ENCODE peak calls at places on chromosomes 2 and 18, in four cellular contexts. X, C, J and Y are unnamed samples.

GRCh38 chr2:138902239-138902871 is 122.2 kb upstream of the NXPH2 start:
- DNase-seq in X (no peak), C (no peak), J (no peak), Y (no peak)

GRCh38 chr2:211408485-211408884 is 852.1 kb downstream of the CPS1 start:
- DNase-seq in X (no peak), C (no peak), J (no peak), Y (no peak)

GRCh38 chr2:206176128-206176527 is 16.4 kb downstream of the EEF1B2 start:
- DNase-seq in X (no peak), C (peak; percentile 4), J (no peak), Y (no peak)

GRCh38 chr2:33673937-33674336 is 74.8 kb upstream of the FAM98A start:
- DNase-seq in X (no peak), C (peak; percentile 25), J (no peak), Y (no peak)

GRCh38 chr18:56835331-56835730 is 184.2 kb downstream of the WDR7 start:
- DNase-seq in X (no peak), C (no peak), J (no peak), Y (no peak)

GRCh38 chr2:16312771-16313170 is 352.9 kb downstream of the CYRIA start:
- DNase-seq in X (no peak), C (no peak), J (no peak), Y (no peak)

GRCh38 chr18:54357660-54358494 is at the start of the genes C18orf54 and STARD6:
- DNase-seq in X (peak; percentile 89), C (peak; percentile 85), J (peak; percentile 94), Y (peak; percentile 86)

GRCh38 chr2:232882505-232883115 is 12.5 kb downstream of the SNORC start:
- DNase-seq in X (no peak), C (no peak), J (no peak), Y (no peak)

GRCh38 chr2:207088839-207089238 is 76.9 kb downstream of the KLF7 start:
- DNase-seq in X (no peak), C (no peak), J (no peak), Y (no peak)

GRCh38 chr18:68436485-68436884 is 278.4 kb downstream of the TMX3 start:
- DNase-seq in X (no peak), C (peak; percentile 61), J (no peak), Y (no peak)

GRCh38 chr2:64522843-64523428 is 1.2 kb upstream of the AFTPH start:
- DNase-seq in X (no peak), C (peak; percentile 87), J (no peak), Y (peak; percentile 40)

GRCh38 chr2:73235315-73236028 is 1.4 kb downstream of the CCT7 start:
- DNase-seq in X (peak; percentile 32), C (no peak), J (no peak), Y (no peak)

GRCh38 chr2:178204987-178205386 is 10.7 kb downstream of the OSBPL6 start:
- DNase-seq in X (no peak), C (no peak), J (no peak), Y (no peak)

GRCh38 chr18:74570266-74570665 is 27.4 kb upstream of the ZNF407 start:
- DNase-seq in X (no peak), C (no peak), J (no peak), Y (no peak)

GRCh38 chr2:85806358-85807118 is 52.7 kb downstream of the ATOH8 start:
- DNase-seq in X (no peak), C (no peak), J (no peak), Y (no peak)

GRCh38 chr18:21069468-21069867 is 42.1 kb downstream of the ROCK1 start:
- DNase-seq in X (no peak), C (no peak), J (no peak), Y (no peak)

GRCh38 chr2:47043142-47043890 is 111.8 kb downstream of the STPG4 start:
- DNase-seq in X (peak; percentile 88), C (peak; percentile 95), J (peak; percentile 70), Y (no peak)

GRCh38 chr2:157825885-157826284 is 50.2 kb downstream of the ACVR1 start:
- DNase-seq in X (no peak), C (peak; percentile 54), J (no peak), Y (no peak)

GRCh38 chr2:25664531-25665307 is 8.7 kb downstream of the DTNB start:
- DNase-seq in X (peak; percentile 71), C (peak; percentile 74), J (peak; percentile 76), Y (no peak)

GRCh38 chr2:181915096-181915495 is 23.6 kb downstream of the ITPRID2 start:
- DNase-seq in X (no peak), C (no peak), J (no peak), Y (no peak)

GRCh38 chr18:48320639-48320945 is 88.6 kb downstream of the ZBTB7C start:
- DNase-seq in X (no peak), C (no peak), J (no peak), Y (no peak)

GRCh38 chr2:128490881-128491778 is 172.5 kb upstream of the HS6ST1 start:
- DNase-seq in X (peak; percentile 48), C (no peak), J (peak; percentile 32), Y (no peak)

GRCh38 chr2:132416080-132416911 is at the start of gene GPR39:
- DNase-seq in X (peak; percentile 71), C (peak; percentile 96), J (peak; percentile 88), Y (no peak)

GRCh38 chr2:229416116-229416694 is 145.1 kb upstream of the PID1 start:
- DNase-seq in X (peak; percentile 91), C (peak; percentile 47), J (no peak), Y (no peak)

GRCh38 chr2:235898766-235899165 is 269.4 kb downstream of the GBX2 start:
- DNase-seq in X (no peak), C (peak; percentile 22), J (no peak), Y (no peak)

GRCh38 chr18:5467666-5468065 is 76.1 kb downstream of the EPB41L3 start:
- DNase-seq in X (no peak), C (no peak), J (no peak), Y (no peak)

GRCh38 chr18:63872586-63872985 is 14.9 kb upstream of the SERPINB2 start:
- DNase-seq in X (no peak), C (no peak), J (no peak), Y (no peak)

GRCh38 chr18:3265564-3266033 is 3.7 kb downstream of the MYL12B start:
- DNase-seq in X (no peak), C (peak; percentile 75), J (no peak), Y (no peak)

GRCh38 chr18:68449292-68449691 is 265.6 kb downstream of the TMX3 start:
- DNase-seq in X (no peak), C (peak; percentile 86), J (no peak), Y (no peak)

GRCh38 chr2:95320986-95321767 is 24.0 kb downstream of the KCNIP3 start:
- DNase-seq in X (no peak), C (no peak), J (no peak), Y (no peak)

GRCh38 chr2:162182395-162182794 is 30.3 kb upstream of the GCG start:
- DNase-seq in X (no peak), C (no peak), J (no peak), Y (no peak)

GRCh38 chr2:69770193-69770702 is 28.3 kb downstream of the ANXA4 start:
- DNase-seq in X (peak; percentile 74), C (peak; percentile 88), J (no peak), Y (no peak)

GRCh38 chr2:209787416-209787815 is 15.8 kb downstream of the UNC80 start:
- DNase-seq in X (no peak), C (no peak), J (no peak), Y (no peak)

GRCh38 chr2:234202601-234203000 is 152.1 kb downstream of the SPP2 start:
- DNase-seq in X (no peak), C (no peak), J (no peak), Y (no peak)

GRCh38 chr2:50674876-50675275 is 357.1 kb downstream of the NRXN1 start:
- DNase-seq in X (no peak), C (no peak), J (peak; percentile 58), Y (no peak)

GRCh38 chr2:50672286-50672685 is 359.6 kb downstream of the NRXN1 start:
- DNase-seq in X (no peak), C (no peak), J (no peak), Y (no peak)
- H3K27ac ChIP-seq in X (no peak overlapping the region), C (no peak overlapping the region), J (no peak overlapping the region), Y (no peak overlapping the region)

DNA sequence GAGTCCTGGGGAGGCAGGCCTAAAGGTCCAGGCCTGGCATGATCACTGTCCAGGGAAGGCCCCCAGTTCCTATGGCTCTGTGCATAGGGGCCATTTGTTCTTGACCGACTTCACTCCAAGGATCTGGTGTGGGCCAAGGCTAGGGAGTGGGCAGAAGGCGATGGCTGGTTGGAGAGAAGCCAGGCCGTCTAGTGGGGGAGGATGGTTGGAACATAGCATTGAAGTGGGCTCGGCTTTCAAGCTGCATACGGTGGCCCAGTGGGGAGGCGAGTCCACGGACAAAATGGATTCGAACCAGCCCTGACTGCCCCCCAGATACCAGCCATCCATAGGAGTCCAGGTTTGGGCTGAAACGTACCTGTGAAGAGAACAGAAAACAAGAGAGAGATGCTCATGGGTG is 3.6 kb upstream of the MPV17 start:
- DNase-seq in X (no peak), C (no peak), J (no peak), Y (no peak)
- H3K27ac ChIP-seq in X (no peak overlapping the region), C (no peak overlapping the region), J (no peak overlapping the region), Y (no peak overlapping the region)

DNA sequence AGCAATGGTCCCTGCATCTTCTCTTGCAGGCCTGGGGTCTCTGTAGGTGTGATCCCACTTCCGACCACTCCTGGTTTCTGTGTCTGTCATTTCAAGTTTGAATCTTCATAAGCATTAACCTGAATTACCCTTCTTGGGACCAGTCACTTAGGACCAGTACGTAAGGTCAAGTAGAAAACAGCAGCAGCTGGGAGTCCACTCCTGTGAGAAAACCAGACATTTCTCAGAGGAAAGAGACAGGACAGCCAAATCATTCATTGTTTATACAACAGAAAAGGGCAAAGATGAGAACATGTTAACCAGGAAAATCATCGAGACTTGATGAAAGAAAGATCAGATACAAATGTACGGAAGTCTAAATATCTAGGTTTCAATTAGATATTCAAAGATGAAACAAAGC is 163.0 kb downstream of the MREG start:
- DNase-seq in X (no peak), C (peak; percentile 26), J (no peak), Y (no peak)
- H3K27ac ChIP-seq in X (peak overlapping the region; percentile 59), C (no peak overlapping the region), J (no peak overlapping the region), Y (no peak overlapping the region)

GRCh38 chr2:27377618-27378095 is 2.9 kb downstream of the ZNF513 start:
- DNase-seq in X (no peak), C (no peak), J (no peak), Y (no peak)

GRCh38 chr2:27375513-27376099 is 4.9 kb downstream of the ZNF513 start:
- DNase-seq in X (no peak), C (no peak), J (no peak), Y (no peak)

GRCh38 chr2:27378096-27378808 is 2.3 kb downstream of the ZNF513 start:
- DNase-seq in X (no peak), C (no peak), J (peak; percentile 35), Y (no peak)

GRCh38 chr2:27376866-27377617 is 3.5 kb downstream of the ZNF513 start:
- DNase-seq in X (no peak), C (no peak), J (no peak), Y (no peak)

DNA sequence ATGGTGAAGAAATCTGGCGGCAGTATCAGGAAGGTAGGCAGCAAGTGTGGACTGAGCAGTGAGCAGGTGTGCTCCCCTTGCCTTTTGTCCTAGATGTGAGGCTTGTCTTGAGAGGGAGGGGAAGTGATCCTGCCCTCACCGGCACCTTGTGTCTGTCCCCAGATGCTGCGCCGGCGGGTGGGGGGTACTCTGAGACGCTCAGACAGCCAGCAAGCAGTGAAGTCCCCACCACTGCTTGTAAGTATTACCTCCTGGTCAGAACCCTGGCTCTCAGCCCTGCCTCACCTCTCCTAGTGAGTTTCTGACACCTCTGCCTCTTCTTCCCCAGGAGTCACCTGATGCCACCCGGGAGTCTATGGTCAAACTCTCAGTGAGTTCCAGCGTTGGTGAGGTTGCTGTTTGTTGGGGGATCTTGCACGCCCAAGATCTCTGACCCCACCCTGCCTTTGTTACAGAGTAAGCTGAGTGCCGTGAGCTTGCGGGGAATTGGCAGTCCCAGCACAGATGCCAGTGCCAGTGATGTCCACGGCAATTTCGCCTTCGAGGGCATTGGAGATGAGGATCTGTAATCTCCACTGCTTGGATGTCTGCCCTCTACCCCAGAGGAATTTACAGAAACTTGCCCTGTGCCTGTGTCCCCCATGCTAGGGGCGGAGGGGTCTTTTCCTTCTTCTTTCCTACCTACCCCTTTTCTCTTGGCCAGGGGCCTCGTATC is 4.2 kb downstream of the ZNF513 start:
- DNase-seq in X (no peak), C (no peak), J (no peak), Y (no peak)
- H3K27ac ChIP-seq in X (no peak overlapping the region), C (no peak overlapping the region), J (no peak overlapping the region), Y (no peak overlapping the region)